ENCODE peak calls at places on chromosome 5, in seven cellular contexts. P, E, U, O, Q, I and F are unnamed samples.

GRCh38 chr5:57456531-57457135 is 26.0 kb downstream of the ACTBL2 start:
- DNase-seq in E (no peak), U (no peak), O (no peak), P (peak; percentile 25), I (no peak), Q (no peak), F (no peak)

GRCh38 chr5:150499437-150499956 is 8.4 kb upstream of the NDST1 start:
- DNase-seq in I (no peak), U (no peak), Q (no peak), O (no peak), P (no peak), E (no peak), F (no peak)

GRCh38 chr5:91687430-91687829 is 304.3 kb upstream of the ARRDC3 start:
- DNase-seq in O (no peak), P (no peak), E (no peak), I (no peak), U (no peak), Q (no peak), F (no peak)

GRCh38 chr5:79236970-79237734 is 1.2 kb downstream of the JMY start:
- DNase-seq in O (no peak), I (peak; percentile 36), P (peak; percentile 76), E (no peak), Q (peak; percentile 30), U (peak; percentile 27), F (peak; percentile 60)

GRCh38 chr5:136212252-136212721 is 19.3 kb upstream of the SMIM32 start:
- DNase-seq in E (peak; percentile 57), P (peak; percentile 81), U (peak; percentile 50), Q (peak; percentile 2), I (peak; percentile 21), O (peak; percentile 24), F (peak; percentile 80)

GRCh38 chr5:178351221-178351825 is 118.7 kb upstream of the PHYKPL start:
- DNase-seq in Q (no peak), P (no peak), O (no peak), I (no peak), E (no peak), U (no peak), F (no peak)

GRCh38 chr5:6362846-6363245 is 15.5 kb downstream of the MED10 start:
- DNase-seq in I (no peak), O (no peak), P (no peak), E (no peak), U (no peak), Q (no peak), F (no peak)

GRCh38 chr5:112374818-112375217 is 44.3 kb downstream of the EPB41L4A start:
- DNase-seq in Q (no peak), I (no peak), P (no peak), O (no peak), E (no peak), U (no peak), F (no peak)

GRCh38 chr5:114053377-114053776 is 308.5 kb upstream of the KCNN2 start:
- DNase-seq in Q (no peak), U (no peak), I (no peak), P (no peak), E (no peak), O (no peak), F (no peak)
- H3K27ac ChIP-seq in Q (no peak overlapping the region), U (no peak overlapping the region), I (no peak overlapping the region), P (no peak overlapping the region), E (no peak overlapping the region), O (no peak overlapping the region), F (no peak overlapping the region)

DNA sequence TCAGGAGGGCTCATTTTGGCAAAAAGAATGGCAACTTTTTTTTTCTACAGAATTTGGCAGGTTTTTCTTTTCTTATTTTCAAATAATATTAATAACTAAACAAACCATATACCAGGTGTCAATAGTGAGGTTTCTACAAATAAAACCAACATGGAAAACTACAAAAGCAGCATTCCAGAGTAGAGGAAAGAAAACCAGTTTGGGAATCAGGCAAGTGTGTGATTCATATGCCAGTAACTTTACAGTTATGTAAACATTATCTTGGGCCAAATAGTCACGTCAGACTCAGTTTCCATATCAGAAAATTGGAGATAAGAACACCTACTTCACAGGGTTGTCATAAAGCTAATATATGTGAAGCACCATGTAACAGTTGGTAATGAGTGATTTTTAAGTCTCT is 51.7 kb downstream of the FBXW11 start:
- DNase-seq in I (no peak), O (no peak), E (peak; percentile 76), P (no peak), Q (no peak), U (no peak), F (no peak)
- TF ChIP-seq REST in I (no peak), O (no peak), E (peak; percentile 18), P (no peak), Q (no peak), U (no peak), F (no peak)

DNA sequence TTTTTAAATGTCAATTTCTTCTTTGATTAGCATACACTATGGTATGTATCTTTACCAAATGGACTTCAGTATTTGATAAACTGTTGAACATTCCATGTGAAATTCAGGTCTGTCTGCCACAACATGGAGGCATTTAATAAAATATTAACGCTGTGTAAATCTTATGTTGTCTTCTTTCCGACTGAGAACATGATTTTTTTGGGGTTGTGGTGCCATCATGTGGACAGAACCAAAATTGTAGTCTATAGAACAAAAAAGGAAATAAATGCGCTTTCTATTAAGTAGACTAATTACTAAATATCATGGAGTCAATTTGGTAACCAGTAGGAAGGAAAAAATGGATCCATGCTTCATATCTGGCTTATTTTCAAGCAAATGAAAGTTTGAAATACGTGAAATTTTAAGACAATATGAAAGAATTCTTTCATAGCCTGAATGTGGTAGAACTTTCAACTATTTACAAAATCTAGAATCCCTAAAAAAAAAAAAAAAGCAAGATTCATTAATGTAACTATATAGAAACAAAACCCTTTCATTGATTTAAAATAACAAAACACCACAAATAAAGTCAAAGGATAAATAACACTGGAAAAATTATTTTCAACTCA is 2.8 kb upstream of the PLK2 start:
- DNase-seq in I (peak; percentile 65), U (peak; percentile 79), O (peak; percentile 61), P (peak; percentile 30), Q (no peak), E (peak; percentile 48), F (peak; percentile 60)
- H3K27ac ChIP-seq in I (peak overlapping the region; percentile 73), U (peak overlapping the region; percentile 96), O (peak overlapping the region; percentile 55), P (peak overlapping the region; percentile 43), Q (no peak overlapping the region), E (peak overlapping the region; percentile 97), F (no peak overlapping the region)

DNA sequence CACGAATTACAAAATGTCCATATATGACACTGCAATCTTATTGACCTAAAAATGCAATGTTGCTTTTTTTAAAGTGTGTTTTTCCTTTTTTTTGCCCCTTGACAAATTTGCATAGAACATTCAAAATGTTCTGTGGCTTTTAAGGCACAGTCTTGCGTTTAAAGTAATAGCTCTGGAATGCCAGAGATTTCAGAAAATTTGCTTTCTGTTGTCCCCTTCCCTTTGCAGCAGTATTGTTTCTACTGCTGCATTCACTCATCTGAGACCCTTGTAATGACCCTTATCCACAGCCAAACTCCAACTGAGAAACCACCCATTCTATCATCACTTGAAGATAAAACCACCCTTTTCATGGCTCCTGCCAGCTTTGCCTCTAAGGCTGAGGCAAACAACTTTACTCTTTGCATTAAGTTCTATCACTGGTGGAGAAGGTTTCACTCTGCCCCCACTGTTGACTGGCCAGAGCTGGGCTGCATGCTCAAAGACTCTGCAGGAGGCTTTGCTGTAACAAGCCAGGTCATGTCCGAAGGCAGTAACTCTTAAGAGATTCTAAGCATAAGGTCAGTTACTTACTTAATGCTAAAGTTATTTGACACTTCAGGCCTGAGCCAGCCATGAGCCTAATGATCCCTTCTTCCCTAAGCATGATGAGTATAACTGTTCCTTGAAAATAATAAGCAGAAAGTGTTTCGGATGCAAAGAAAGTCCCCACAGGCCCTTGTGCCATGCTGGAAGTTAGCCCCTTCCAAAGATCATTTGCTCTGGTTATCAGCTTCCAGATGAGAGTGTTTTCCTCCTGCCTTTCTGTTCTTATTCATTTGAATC is 101.9 kb downstream of the CD180 start:
- DNase-seq in P (no peak), E (no peak), Q (no peak), U (no peak), I (peak; percentile 35), O (no peak), F (peak; percentile 37)
- TF ChIP-seq REST in P (no peak), E (no peak), Q (no peak), U (no peak), I (no peak), O (no peak), F (no peak)

GRCh38 chr5:138351056-138351455 is 1.4 kb upstream of the KDM3B start:
- DNase-seq in I (no peak), P (no peak), Q (no peak), U (no peak), O (no peak), E (no peak), F (no peak)

GRCh38 chr5:138352722-138353549 is 451 bp downstream of the KDM3B start:
- DNase-seq in Q (peak; percentile 62), I (peak; percentile 26), P (peak; percentile 81), U (peak; percentile 60), E (no peak), O (no peak), F (peak; percentile 68)

GRCh38 chr5:138352071-138352721 is at the start of gene KDM3B:
- DNase-seq in U (peak; percentile 94), P (peak; percentile 99), E (peak; percentile 68), O (peak; percentile 76), Q (peak; percentile 78), I (peak; percentile 76), F (peak; percentile 84)

GRCh38 chr5:138351517-138351916 is 968 bp upstream of the KDM3B start:
- DNase-seq in P (no peak), O (no peak), I (no peak), Q (no peak), U (no peak), E (no peak), F (no peak)

DNA sequence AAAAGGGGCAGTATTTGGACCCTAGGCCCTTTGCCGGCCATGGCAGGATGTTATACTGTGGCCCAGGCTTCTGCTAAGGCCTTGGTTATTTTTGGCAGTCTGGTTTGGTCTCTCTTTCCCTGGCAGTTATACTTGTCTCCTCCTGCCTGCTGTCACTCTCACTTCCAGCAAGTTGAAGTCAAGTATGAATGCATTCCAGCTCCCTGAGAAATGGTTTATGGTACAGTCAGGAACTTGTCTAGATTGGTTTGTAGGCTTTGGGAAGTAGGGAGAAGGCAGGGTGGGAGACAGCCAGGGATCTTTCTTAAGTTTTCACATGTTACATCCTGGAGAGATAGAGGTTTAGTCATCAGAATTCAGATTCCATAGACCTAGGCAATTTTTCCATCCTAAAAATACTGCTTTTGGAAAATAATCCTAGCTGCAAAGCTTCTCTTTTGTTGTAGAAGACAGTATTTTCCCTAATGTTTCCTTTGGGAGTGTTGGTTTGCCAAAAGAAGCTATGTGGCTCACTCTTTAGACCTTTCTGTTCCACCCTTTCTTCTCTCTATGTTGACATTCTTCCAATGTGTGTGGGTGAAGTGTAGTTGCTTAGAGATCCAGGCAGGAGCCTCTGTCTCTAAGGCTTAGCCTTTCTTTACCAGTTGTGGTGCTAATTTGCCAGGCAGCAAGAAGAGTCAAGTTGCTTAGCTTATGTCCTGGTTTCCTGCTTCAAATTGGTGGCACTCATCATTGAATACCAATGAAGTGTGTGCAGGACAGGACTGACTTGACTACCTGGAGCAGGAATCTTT is 2.4 kb upstream of the KDM3B start:
- DNase-seq in O (no peak), Q (no peak), P (no peak), U (no peak), E (no peak), I (no peak), F (no peak)
- H3K27ac ChIP-seq in O (no peak overlapping the region), Q (no peak overlapping the region), P (peak overlapping the region; percentile 59), U (no peak overlapping the region), E (no peak overlapping the region), I (no peak overlapping the region), F (no peak overlapping the region)

GRCh38 chr5:164326219-164326618 is 820.8 kb downstream of the MAT2B start:
- DNase-seq in P (no peak), U (peak; percentile 4), O (no peak), I (no peak), Q (no peak), E (no peak), F (peak; percentile 50)
- TF ChIP-seq REST in P (no peak), U (no peak), O (no peak), I (no peak), Q (no peak), E (no peak), F (no peak)